ENCODE peak calls at places on chromosome 22, in four cellular contexts. A is GM12878, C is A549, F is HCT116. K is an unnamed sample.

GRCh38 chr22:28955817-28956216 is 72.4 kb downstream of the ZNRF3 start:
- DNase-seq in A (peak), C (no peak), F (no peak), K (no peak)

GRCh38 chr22:47283616-47284270 is 521.3 kb downstream of the TBC1D22A start:
- DNase-seq in A (no peak), C (no peak), F (no peak), K (no peak)

GRCh38 chr22:19565921-19566598 is 41.9 kb upstream of the CLDN5 start:
- DNase-seq in A (no peak), C (no peak), F (no peak), K (no peak)

GRCh38 chr22:22463855-22464540 is 44.5 kb downstream of the ZNF280B start:
- DNase-seq in A (no peak), C (peak), F (peak), K (peak)

GRCh38 chr22:38953577-38954413 is 3.6 kb upstream of the APOBEC3A start:
- DNase-seq in A (peak), C (peak), F (no peak), K (no peak)

GRCh38 chr22:47281126-47282106 is 519.0 kb downstream of the TBC1D22A start:
- DNase-seq in A (no peak), C (no peak), F (no peak), K (no peak)

GRCh38 chr22:23909258-23909898 is 15.2 kb downstream of the MIF start:
- DNase-seq in A (no peak), C (no peak), F (no peak), K (no peak)

GRCh38 chr22:27588273-27588672 is 213.3 kb downstream of the MN1 start:
- DNase-seq in A (no peak), C (no peak), F (no peak), K (no peak)

GRCh38 chr22:23534201-23534850 is 45.8 kb downstream of the IGLL1 start:
- DNase-seq in A (no peak), C (no peak), F (no peak), K (no peak)

GRCh38 chr22:19889951-19890350 is 35.3 kb upstream of the GNB1L start:
- DNase-seq in A (no peak), C (no peak), F (no peak), K (no peak)

GRCh38 chr22:45425101-45425500 is 11.6 kb downstream of the RIBC2 start:
- DNase-seq in A (no peak), C (no peak), F (no peak), K (no peak)

GRCh38 chr22:20158366-20159036 is 7.6 kb upstream of the CCDC188 start:
- DNase-seq in A (no peak), C (no peak), F (no peak), K (no peak)

GRCh38 chr22:32567544-32567943 is 92.9 kb downstream of the FBXO7 start:
- DNase-seq in A (no peak), C (no peak), F (no peak), K (no peak)

GRCh38 chr22:41360126-41360525 is 21.6 kb upstream of the TEF start:
- DNase-seq in A (no peak), C (no peak), F (no peak), K (peak)

GRCh38 chr22:25448435-25449051 is 115.9 kb upstream of the GRK3 start:
- DNase-seq in A (no peak), C (no peak), F (no peak), K (no peak)

GRCh38 chr22:32520612-32521011 is 46.0 kb downstream of the FBXO7 start:
- DNase-seq in A (no peak), C (no peak), F (no peak), K (no peak)

GRCh38 chr22:36055376-36056310 is 27.0 kb upstream of the RBFOX2 start:
- DNase-seq in A (no peak), C (no peak), F (no peak), K (no peak)

GRCh38 chr22:22881116-22882032 is 6.2 kb upstream of the IGLL5 start:
- DNase-seq in A (no peak), C (no peak), F (no peak), K (no peak)

GRCh38 chr22:28882545-28882877 is 861 bp upstream of the ZNRF3 start:
- DNase-seq in A (no peak), C (no peak), F (peak), K (no peak)

GRCh38 chr22:35452810-35453743 is 53.1 kb downstream of the MCM5 start:
- DNase-seq in A (no peak), C (no peak), F (no peak), K (no peak)

GRCh38 chr22:19644314-19645223 is 69.7 kb upstream of the SEPTIN5 start:
- DNase-seq in A (no peak), C (no peak), F (no peak), K (no peak)

GRCh38 chr22:50218996-50219727 is 18.4 kb downstream of the SELENOO start:
- DNase-seq in A (no peak), C (peak), F (peak), K (peak)

GRCh38 chr22:50308597-50308935 is 1.1 kb upstream of the PLXNB2 start:
- DNase-seq in A (no peak), C (peak), F (no peak), K (peak)

GRCh38 chr22:41094036-41094435 is 1.6 kb downstream of the EP300 start:
- DNase-seq in A (no peak), C (peak), F (no peak), K (peak)

GRCh38 chr22:46105494-46106278 is 44.6 kb upstream of the PPARA start:
- DNase-seq in A (no peak), C (peak), F (no peak), K (peak)

GRCh38 chr22:37501610-37502341 is 15.6 kb upstream of the MFNG start:
- DNase-seq in A (no peak), C (peak), F (no peak), K (peak)

GRCh38 chr22:22710719-22711531 is 66.5 kb downstream of the GGTLC2 start:
- DNase-seq in A (no peak), C (peak), F (no peak), K (peak)

GRCh38 chr22:38609371-38609770 is 39.4 kb upstream of the DMC1 start:
- DNase-seq in A (no peak), C (no peak), F (no peak), K (no peak)

GRCh38 chr22:27668828-27669797 is 132.4 kb downstream of the MN1 start:
- DNase-seq in A (no peak), C (peak), F (peak), K (peak)

GRCh38 chr22:19823191-19823590 is 31.5 kb downstream of the GNB1L start:
- DNase-seq in A (no peak), C (no peak), F (no peak), K (no peak)

GRCh38 chr22:38655532-38656255 is 498 bp downstream of the FAM227A start:
- DNase-seq in A (no peak), C (peak), F (no peak), K (no peak)

GRCh38 chr22:50447576-50448551 is 27.0 kb downstream of the SBF1 start:
- DNase-seq in A (no peak), C (no peak), F (no peak), K (no peak)

GRCh38 chr22:27601195-27601594 is 200.4 kb downstream of the MN1 start:
- DNase-seq in A (no peak), C (no peak), F (no peak), K (no peak)

GRCh38 chr22:32841175-32841574 is 39.7 kb downstream of the TIMP3 start:
- DNase-seq in A (no peak), C (no peak), F (no peak), K (no peak)

GRCh38 chr22:46076651-46077339 is 73.5 kb upstream of the PPARA start:
- DNase-seq in A (no peak), C (peak), F (no peak), K (no peak)

DNA sequence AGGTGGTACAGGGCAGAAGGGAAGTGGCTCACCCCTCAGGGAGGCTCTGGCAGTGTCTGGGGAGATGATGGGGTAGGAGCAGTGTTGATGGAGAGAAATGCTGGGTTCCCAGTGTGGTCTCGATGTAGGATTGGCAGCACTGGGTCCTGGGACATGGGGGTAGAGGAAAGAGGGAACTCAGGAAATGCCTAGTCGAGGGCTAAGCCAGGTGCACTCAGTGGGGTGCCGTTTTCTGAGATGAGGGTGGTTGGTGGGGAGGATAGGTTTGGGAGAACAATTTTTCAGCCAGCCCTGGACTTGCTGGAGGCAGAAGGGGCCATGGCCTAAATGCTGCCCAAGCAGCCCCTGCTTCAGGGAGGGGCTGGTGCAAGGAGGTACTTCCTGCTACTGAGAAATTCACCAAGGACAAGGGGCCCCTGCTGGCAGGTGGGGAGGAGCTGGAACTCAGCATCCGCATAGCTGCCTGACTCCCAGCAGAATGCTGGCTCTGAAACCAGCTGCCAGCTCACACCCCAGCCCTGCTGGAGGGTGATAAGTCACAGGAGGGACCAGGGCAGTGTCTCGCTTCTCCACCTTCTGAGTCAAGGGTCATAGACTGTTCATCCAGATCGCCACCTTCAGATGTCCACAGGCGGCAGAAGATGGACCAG is 6.0 kb downstream of the CCDC157 start:
- DNase-seq in A (no peak), C (no peak), F (no peak), K (no peak)
- TF ChIP-seq MAX in A (no peak), C (no peak), F (no peak), K (no peak)

GRCh38 chr22:30400159-30400558 is 3.3 kb downstream of the SEC14L2 start:
- DNase-seq in A (no peak), C (no peak), F (no peak), K (no peak)
- TF ChIP-seq MAX in A (no peak), C (no peak), F (no peak), K (no peak)

DNA sequence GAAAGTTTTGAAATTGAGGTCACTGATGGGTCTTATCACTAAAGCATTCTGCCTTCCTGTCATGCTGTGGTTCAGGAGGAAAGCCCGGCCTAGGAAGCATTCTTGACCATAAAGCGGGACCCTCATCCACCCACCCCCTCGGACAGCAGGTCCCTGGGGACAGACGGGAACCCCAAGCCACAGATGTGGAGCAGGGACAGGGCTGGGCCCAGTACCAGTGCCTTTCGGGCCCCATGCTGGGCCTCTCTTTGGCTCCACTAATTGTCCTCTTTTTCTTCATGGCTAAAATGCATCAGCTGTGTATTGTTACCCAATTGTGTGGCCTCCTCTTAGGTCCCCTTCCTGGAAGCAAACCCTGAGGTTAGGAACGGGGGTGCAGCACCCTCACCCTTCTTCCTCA is 807.9 kb downstream of the BRD1 start:
- DNase-seq in A (no peak), C (no peak), F (no peak), K (no peak)
- TF ChIP-seq MAX in A (no peak), C (no peak), F (no peak), K (no peak)

GRCh38 chr22:17918840-17919239 is 105.5 kb downstream of the MICAL3 start:
- DNase-seq in A (no peak), C (no peak), F (no peak), K (no peak)

GRCh38 chr22:17916226-17916889 is 108.0 kb downstream of the MICAL3 start:
- DNase-seq in A (no peak), C (no peak), F (no peak), K (no peak)

GRCh38 chr22:17919276-17920144 is 104.9 kb downstream of the MICAL3 start:
- DNase-seq in A (no peak), C (no peak), F (no peak), K (no peak)

GRCh38 chr22:17915676-17916075 is 108.7 kb downstream of the MICAL3 start:
- DNase-seq in A (no peak), C (no peak), F (no peak), K (no peak)

GRCh38 chr22:17917490-17917983 is 106.8 kb downstream of the MICAL3 start:
- DNase-seq in A (no peak), C (no peak), F (no peak), K (no peak)
- TF ChIP-seq MAX in A (no peak), C (no peak), F (no peak), K (no peak)

GRCh38 chr22:44369241-44369652 is 56.5 kb upstream of the SHISAL1 start:
- DNase-seq in A (no peak), C (no peak), F (no peak), K (no peak)
- TF ChIP-seq MAX in A (no peak), C (no peak), F (no peak), K (no peak)

DNA sequence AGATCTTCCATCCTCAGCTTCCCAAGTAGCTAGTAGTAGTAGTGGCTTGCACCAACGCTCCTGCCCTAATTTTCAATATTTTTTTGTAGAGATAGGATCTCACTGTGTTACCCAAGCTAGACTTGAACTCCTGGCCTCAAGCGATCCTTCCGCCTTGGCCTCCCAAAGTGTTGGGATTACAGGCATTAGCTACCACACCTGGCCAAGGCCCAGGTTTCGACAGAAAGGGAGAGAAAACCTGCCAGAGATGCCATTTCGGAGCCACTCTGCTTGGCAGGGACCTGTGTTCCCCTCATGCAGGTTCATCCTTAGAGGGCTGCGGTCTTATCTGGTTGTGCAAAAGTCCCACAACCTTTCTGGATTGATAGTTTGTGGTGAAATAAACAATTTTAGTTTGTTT is 41.4 kb downstream of the FAM83F start:
- DNase-seq in A (no peak), C (no peak), F (no peak), K (no peak)
- TF ChIP-seq MAX in A (no peak), C (no peak), F (no peak), K (no peak)

DNA sequence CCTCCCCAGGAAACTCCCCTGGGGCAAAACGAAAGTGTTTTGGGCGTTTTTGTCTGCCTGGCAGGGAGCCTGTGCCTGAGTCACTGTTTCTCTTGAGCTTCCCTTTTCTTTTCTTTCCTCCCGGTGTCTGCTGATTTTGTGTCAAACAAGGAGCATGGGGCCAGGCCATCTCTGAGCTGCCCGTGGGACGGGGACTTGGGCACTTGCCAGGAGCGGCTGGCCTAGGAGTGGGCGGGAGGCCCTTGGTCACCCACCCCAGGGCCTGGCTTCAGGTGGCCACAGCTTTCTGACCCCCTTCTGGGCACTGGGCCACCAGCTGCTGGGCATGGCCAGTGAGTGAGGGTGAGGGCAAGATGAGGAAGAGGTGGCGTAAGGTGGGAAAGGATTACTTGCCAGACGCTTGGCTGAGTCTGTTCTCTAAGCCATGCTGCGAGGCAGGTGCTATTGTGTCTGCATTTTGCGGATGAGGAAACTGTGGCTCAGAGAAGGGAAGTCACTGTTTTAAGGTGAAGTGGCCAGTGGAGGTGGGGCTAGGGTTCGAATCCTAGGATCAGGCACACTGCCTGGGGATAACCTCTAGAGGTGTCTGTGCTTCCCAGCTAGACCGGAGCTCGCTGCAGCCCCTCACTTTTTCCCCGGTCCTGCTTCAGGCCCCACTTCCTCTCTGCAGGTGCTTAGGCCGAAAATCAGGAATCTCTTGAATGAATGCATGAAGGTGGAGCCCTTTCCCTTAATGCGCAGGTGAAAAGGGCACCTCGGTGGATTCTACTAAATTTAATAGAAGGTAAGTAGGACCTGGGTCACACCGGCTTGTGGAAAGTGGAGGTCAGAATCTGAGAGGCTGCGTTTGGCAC is 7.8 kb upstream of the NFAM1 start:
- DNase-seq in A (no peak), C (no peak), F (no peak), K (no peak)
- TF ChIP-seq MAX in A (no peak), C (no peak), F (no peak), K (no peak)

K was measured in HepG2.